ENCODE peak calls at places on chromosomes 4 and X, in eight cellular contexts. M is cardiac muscle cell, T is fibroblast of mammary gland, L is RCC 7860, U is iPS-NIHi11, B is DMS79 treated with DMSO at 0.1 percent for 48 hours, A is SK-MEL-5, E is right atrium auricular region. Z is an unnamed sample.

GRCh38 chr4:94458682-94459081 is 6.9 kb downstream of the PDLIM5 start:
- DNase-seq in B (no peak), T (no peak), E (no peak), A (no peak), M (no peak), U (no peak), L (no peak), Z (no peak)

GRCh38 chr4:7359302-7360063 is 75.2 kb downstream of the PSAPL1 start:
- DNase-seq in L (no peak), T (no peak), U (no peak), A (no peak), M (no peak), B (peak; percentile 84), E (no peak), Z (no peak)

GRCh38 chr4:135354876-135355275 is 1153.3 kb upstream of the PABPC4L start:
- DNase-seq in L (no peak), B (no peak), E (no peak), M (peak; percentile 4), A (no peak), T (no peak), U (no peak), Z (no peak)

GRCh38 chr4:176084769-176085168 is 19.1 kb downstream of the WDR17 start:
- DNase-seq in U (no peak), B (no peak), A (no peak), T (peak; percentile 18), L (no peak), E (no peak), M (no peak), Z (no peak)

GRCh38 chr4:26860922-26861433 is 337 bp downstream of the STIM2 start:
- DNase-seq in B (no peak), E (no peak), U (peak; percentile 41), M (peak; percentile 72), A (peak; percentile 35), T (peak; percentile 33), L (no peak), Z (no peak)

GRCh38 chr4:148248824-148249223 is 193.4 kb downstream of the NR3C2 start:
- DNase-seq in L (no peak), B (no peak), M (no peak), E (no peak), A (no peak), T (no peak), U (no peak), Z (no peak)

GRCh38 chrX:55008571-55009358 is 8.6 kb downstream of the APEX2 start:
- DNase-seq in L (no peak), U (no peak), B (no peak), A (no peak), M (peak; percentile 17), E (no peak), T (peak; percentile 40), Z (peak; percentile 14)

GRCh38 chr4:3418029-3418762 is 23.6 kb upstream of the HGFAC start:
- DNase-seq in A (peak; percentile 4), E (no peak), U (peak; percentile 76), M (no peak), B (peak; percentile 47), L (no peak), T (no peak), Z (no peak)

GRCh38 chr4:22444813-22445212 is 71.1 kb downstream of the ADGRA3 start:
- DNase-seq in B (no peak), M (no peak), E (no peak), L (no peak), A (no peak), U (no peak), T (no peak), Z (no peak)

GRCh38 chrX:78517124-78517523 is 142.0 kb downstream of the RTL3 start:
- DNase-seq in E (no peak), B (no peak), L (peak; percentile 75), U (no peak), A (no peak), M (no peak), T (no peak), Z (no peak)

GRCh38 chrX:23435575-23435974 is 100.9 kb downstream of the PTCHD1 start:
- DNase-seq in L (no peak), T (no peak), E (no peak), A (peak; percentile 26), M (no peak), B (no peak), U (no peak), Z (no peak)

GRCh38 chr4:106095408-106095807 is 200.1 kb downstream of the NPNT start:
- DNase-seq in B (no peak), L (no peak), E (no peak), M (peak; percentile 26), A (no peak), U (peak; percentile 9), T (no peak), Z (no peak)

GRCh38 chr4:87982446-87982845 is 6.9 kb downstream of the SPP1 start:
- DNase-seq in T (peak; percentile 16), B (no peak), L (peak; percentile 33), A (no peak), M (peak; percentile 47), E (no peak), U (no peak), Z (no peak)

GRCh38 chr4:11773798-11774197 is 345.1 kb upstream of the HS3ST1 start:
- DNase-seq in T (peak; percentile 66), L (no peak), E (no peak), A (no peak), B (no peak), M (peak; percentile 71), U (no peak), Z (no peak)

GRCh38 chrX:29388509-29388908 is 801.3 kb downstream of the IL1RAPL1 start:
- DNase-seq in M (no peak), E (no peak), A (no peak), T (no peak), L (no peak), B (no peak), U (no peak), Z (no peak)